ENCODE peak calls at places on chromosomes 12 and 14, in four cellular contexts. V, T, R and K are unnamed samples.

GRCh38 chr14:103427485-103428443 is 42.5 kb downstream of the MARK3 start:
- DNase-seq in V (peak; percentile 36), T (no peak), R (no peak), K (peak; percentile 31)

GRCh38 chr14:106277503-106277902 is 751.1 kb downstream of the TMEM121 start:
- DNase-seq in V (no peak), T (peak; percentile 44), R (peak; percentile 4), K (peak; percentile 42)

GRCh38 chr12:111121840-111122239 is 201.5 kb upstream of the MYL2 start:
- DNase-seq in V (no peak), T (no peak), R (no peak), K (no peak)

GRCh38 chr12:106753526-106753925 is 21.0 kb upstream of the RIC8B start:
- DNase-seq in V (peak; percentile 67), T (no peak), R (no peak), K (no peak)

GRCh38 chr12:79690606-79691298 is at the start of gene PAWR:
- DNase-seq in V (no peak), T (peak; percentile 67), R (peak; percentile 71), K (no peak)

GRCh38 chr12:6748761-6749160 is 4.2 kb downstream of the MLF2 start:
- DNase-seq in V (no peak), T (no peak), R (no peak), K (no peak)

GRCh38 chr14:71812693-71813092 is 119.5 kb upstream of the RGS6 start:
- DNase-seq in V (no peak), T (no peak), R (no peak), K (no peak)

GRCh38 chr14:54866588-54866987 is 36.0 kb downstream of the GCH1 start:
- DNase-seq in V (no peak), T (no peak), R (peak; percentile 4), K (peak; percentile 40)

GRCh38 chr14:69268223-69268622 is 8.3 kb downstream of the GALNT16 start:
- DNase-seq in V (no peak), T (no peak), R (no peak), K (no peak)

GRCh38 chr12:26226629-26227375 is 31.4 kb downstream of the SSPN start:
- DNase-seq in V (no peak), T (peak; percentile 73), R (no peak), K (no peak)

GRCh38 chr14:100910888-100911664 is 7.6 kb upstream of the RTL1 start:
- DNase-seq in V (no peak), T (no peak), R (no peak), K (no peak)

GRCh38 chr14:74612346-74613021 is 447 bp upstream of the LTBP2 start:
- DNase-seq in V (no peak), T (peak; percentile 95), R (peak; percentile 51), K (peak; percentile 83)

GRCh38 chr14:104787736-104788532 is 7.6 kb downstream of the AKT1 start:
- DNase-seq in V (no peak), T (no peak), R (no peak), K (no peak)

GRCh38 chr12:54352022-54352531 is 12.2 kb downstream of the GPR84 start:
- DNase-seq in V (no peak), T (peak; percentile 65), R (no peak), K (peak; percentile 47)

GRCh38 chr12:121107681-121108080 is 25.0 kb upstream of the P2RX7 start:
- DNase-seq in V (no peak), T (no peak), R (no peak), K (no peak)

GRCh38 chr12:22477894-22478287 is 66.5 kb downstream of the C2CD5 start:
- DNase-seq in V (no peak), T (no peak), R (no peak), K (no peak)

GRCh38 chr14:71645656-71646055 is 286.6 kb upstream of the RGS6 start:
- DNase-seq in V (no peak), T (no peak), R (no peak), K (no peak)

GRCh38 chr14:33786091-33786825 is 164.6 kb downstream of the EGLN3 start:
- DNase-seq in V (no peak), T (no peak), R (no peak), K (no peak)

GRCh38 chr12:93609281-93610192 is 37.1 kb downstream of the SOCS2 start:
- DNase-seq in V (no peak), T (no peak), R (no peak), K (no peak)

GRCh38 chr14:56121786-56122185 is 3.6 kb downstream of the PELI2 start:
- DNase-seq in V (no peak), T (no peak), R (no peak), K (no peak)

GRCh38 chr12:14665354-14666348 is 30.7 kb downstream of the GUCY2C start:
- DNase-seq in V (no peak), T (no peak), R (no peak), K (peak; percentile 15)

GRCh38 chr14:72433511-72433910 is 460.4 kb downstream of the DPF3 start:
- DNase-seq in V (no peak), T (no peak), R (no peak), K (no peak)

GRCh38 chr12:28631831-28632230 is 441.6 kb downstream of the CCDC91 start:
- DNase-seq in V (no peak), T (no peak), R (no peak), K (no peak)

GRCh38 chr12:68565391-68565903 is 45.3 kb upstream of the RAP1B start:
- DNase-seq in V (no peak), T (no peak), R (no peak), K (no peak)

GRCh38 chr12:129657179-129657578 is 246.6 kb downstream of the TMEM132D start:
- DNase-seq in V (no peak), T (no peak), R (no peak), K (no peak)

GRCh38 chr12:21894792-21895392 is 46.3 kb downstream of the ABCC9 start:
- DNase-seq in V (no peak), T (no peak), R (no peak), K (no peak)

DNA sequence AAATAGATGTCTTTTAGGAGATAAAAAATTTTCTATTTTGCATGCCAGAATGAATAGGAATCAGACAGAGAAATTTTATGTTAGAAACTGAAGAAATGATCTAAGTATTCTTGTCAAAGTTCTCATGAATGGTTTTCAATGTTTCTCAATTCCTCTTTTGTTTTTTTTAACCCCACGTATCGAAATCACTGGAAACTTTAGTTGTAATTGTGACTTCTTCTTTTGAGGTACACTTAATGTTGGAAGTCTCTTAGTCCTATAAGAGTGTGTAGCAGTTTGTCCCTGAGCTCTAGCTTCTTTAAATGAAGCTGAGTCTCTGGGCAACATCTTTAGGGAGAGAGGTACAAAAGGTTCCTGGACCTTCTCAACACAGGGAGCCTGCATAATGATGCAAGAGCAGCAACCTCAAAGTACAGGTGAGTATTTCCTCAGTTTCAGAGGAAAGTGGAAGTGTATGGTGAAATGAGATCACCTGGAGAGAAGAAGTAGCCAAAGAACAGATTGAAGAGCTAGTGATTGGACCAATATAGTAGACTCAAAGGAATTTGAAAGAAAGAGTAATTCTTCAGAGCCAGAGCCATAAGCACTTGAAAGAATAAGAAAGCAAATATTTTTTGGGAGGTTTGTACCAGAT is at the start of gene CLEC6A:
- DNase-seq in V (peak; percentile 9), T (no peak), R (no peak), K (no peak)
- TF ChIP-seq SMC3 in V (no peak), T (no peak), R (no peak), K (no peak)

GRCh38 chr12:132572106-132572505 is 38.3 kb downstream of the LRCOL1 start:
- DNase-seq in V (no peak), T (no peak), R (no peak), K (no peak)
- TF ChIP-seq ZBTB33 in V (no peak), T (no peak), R (no peak), K (peak; percentile 15)

DNA sequence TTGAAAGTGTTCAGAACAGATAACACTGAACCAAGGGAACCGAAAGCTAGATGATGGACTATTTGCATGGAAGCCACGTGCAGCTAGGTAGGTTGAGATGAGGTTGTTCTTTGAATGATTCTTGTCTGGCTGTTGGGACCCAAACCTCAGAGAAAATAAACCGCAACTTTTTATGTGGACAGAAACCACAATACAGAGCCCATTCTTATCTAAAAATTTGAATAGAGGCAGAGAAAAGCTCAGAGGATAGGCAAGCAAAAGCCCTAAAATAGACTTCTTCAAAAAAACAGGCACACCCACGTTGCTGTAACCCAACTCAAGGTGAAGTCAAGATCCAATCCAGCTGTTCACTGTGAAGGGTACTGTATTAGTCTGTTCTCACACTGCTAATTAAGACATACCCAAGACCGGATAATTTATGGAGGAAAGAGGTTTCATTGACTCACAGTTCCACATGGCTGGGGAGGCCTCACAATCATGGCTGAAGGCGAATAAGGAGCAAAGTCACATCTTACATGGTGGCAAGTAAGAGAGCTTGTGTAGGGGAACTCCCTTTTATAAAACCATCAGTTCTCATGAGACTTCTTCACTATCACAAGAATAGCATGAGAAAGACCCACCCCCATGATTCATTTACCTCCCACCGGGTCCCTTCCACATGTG is 353.8 kb downstream of the AACS start:
- DNase-seq in V (peak; percentile 41), T (no peak), R (no peak), K (no peak)
- TF ChIP-seq SMC3 in V (no peak), T (no peak), R (no peak), K (no peak)

DNA sequence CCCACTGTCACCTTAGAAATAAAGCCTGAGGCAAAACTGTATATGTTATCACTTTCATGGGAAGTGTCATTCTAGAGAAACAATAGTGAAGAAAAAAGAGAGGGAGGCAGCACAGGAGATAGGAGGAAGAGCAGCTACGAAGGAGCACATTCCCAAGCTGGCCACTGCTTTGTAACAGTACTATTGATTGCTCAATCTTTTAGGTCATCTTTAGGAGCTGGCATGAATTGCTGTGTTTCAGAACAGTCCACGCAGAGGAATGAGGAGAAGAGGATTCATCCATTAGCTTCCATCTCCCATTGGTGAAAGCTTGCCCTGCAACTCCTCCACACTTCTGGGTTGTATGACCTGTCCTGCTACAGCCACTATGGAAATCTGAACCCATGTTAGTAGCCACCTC is 372.5 kb upstream of the DDHD1 start:
- DNase-seq in V (no peak), T (no peak), R (no peak), K (no peak)
- TF ChIP-seq ZBTB33 in V (no peak), T (no peak), R (no peak), K (no peak)

DNA sequence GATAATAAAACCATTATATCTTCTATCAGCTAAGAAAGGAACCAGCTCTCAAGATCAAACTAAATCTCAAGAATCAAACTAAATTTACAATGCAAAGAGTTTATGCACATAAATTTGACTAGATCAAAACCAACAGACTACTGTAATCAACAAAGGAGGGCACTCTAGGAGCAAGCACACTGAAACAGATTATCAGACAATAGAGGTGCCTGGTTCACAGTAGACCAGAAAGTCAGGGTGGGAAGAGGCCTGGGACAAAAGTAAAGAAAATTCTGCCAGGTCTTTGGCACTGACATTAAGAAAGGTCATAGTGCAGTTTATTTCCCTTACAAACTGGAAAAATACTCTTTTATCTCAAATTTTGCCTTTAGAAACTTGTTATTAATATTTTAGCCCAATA is 61.0 kb downstream of the HECTD4 start:
- DNase-seq in V (no peak), T (no peak), R (no peak), K (no peak)
- TF ChIP-seq SMC3 in V (no peak), T (no peak), R (no peak), K (no peak)